ENCODE peak calls at places on chromosomes 7 and 10, in four cellular contexts. One of them, this sample, is unnamed.

GRCh38 chr10:50396491-50397311 is 145.4 kb upstream of the ASAH2 start:
- DNase-seq in GM12878: no peak
- DNase-seq in K562: no peak
- DNase-seq in HepG2: no peak
- DNase-seq in this sample: no peak

GRCh38 chr7:155203882-155204691 is 93.6 kb upstream of the INSIG1 start:
- DNase-seq in GM12878: no peak
- DNase-seq in K562: no peak
- DNase-seq in HepG2: no peak
- DNase-seq in this sample: no peak

GRCh38 chr7:127911968-127912511 is 119.2 kb downstream of the LRRC4 start:
- DNase-seq in GM12878: peak; percentile 86
- DNase-seq in K562: no peak
- DNase-seq in HepG2: no peak
- DNase-seq in this sample: no peak

GRCh38 chr10:58970160-58970915 is 206.1 kb upstream of the PHYHIPL start:
- DNase-seq in GM12878: no peak
- DNase-seq in K562: no peak
- DNase-seq in HepG2: no peak
- DNase-seq in this sample: no peak

GRCh38 chr10:58856508-58857240 is 319.8 kb upstream of the PHYHIPL start:
- DNase-seq in GM12878: no peak
- DNase-seq in K562: no peak
- DNase-seq in HepG2: peak; percentile 84
- DNase-seq in this sample: no peak

GRCh38 chr7:87375647-87376435 is 30.4 kb downstream of the CROT start:
- DNase-seq in GM12878: no peak
- DNase-seq in K562: no peak
- DNase-seq in HepG2: no peak
- DNase-seq in this sample: no peak

GRCh38 chr7:26091933-26092332 is 60.1 kb upstream of the NFE2L3 start:
- DNase-seq in GM12878: no peak
- DNase-seq in K562: no peak
- DNase-seq in HepG2: no peak
- DNase-seq in this sample: peak; percentile 42

GRCh38 chr7:105664816-105665525 is 83.7 kb upstream of the EFCAB10 start:
- DNase-seq in GM12878: no peak
- DNase-seq in K562: peak; percentile 76
- DNase-seq in HepG2: peak; percentile 89
- DNase-seq in this sample: peak; percentile 42

GRCh38 chr7:117041007-117041406 is 87.7 kb downstream of the ST7 start:
- DNase-seq in GM12878: peak; percentile 50
- DNase-seq in K562: no peak
- DNase-seq in HepG2: no peak
- DNase-seq in this sample: no peak

GRCh38 chr10:42950606-42951485 is 126.0 kb upstream of the RET start:
- DNase-seq in GM12878: no peak
- DNase-seq in K562: no peak
- DNase-seq in HepG2: no peak
- DNase-seq in this sample: no peak

GRCh38 chr10:111481271-111482073 is 404.6 kb downstream of the ADRA2A start:
- DNase-seq in GM12878: no peak
- DNase-seq in K562: no peak
- DNase-seq in HepG2: peak; percentile 9
- DNase-seq in this sample: no peak

GRCh38 chr7:158037211-158037610 is 550.4 kb downstream of the PTPRN2 start:
- DNase-seq in GM12878: no peak
- DNase-seq in K562: no peak
- DNase-seq in HepG2: no peak
- DNase-seq in this sample: no peak

GRCh38 chr7:43612599-43613589 is 30.0 kb downstream of the STK17A start:
- DNase-seq in GM12878: no peak
- DNase-seq in K562: no peak
- DNase-seq in HepG2: no peak
- DNase-seq in this sample: no peak

GRCh38 chr10:29876008-29876555 is 183.3 kb downstream of the JCAD start:
- DNase-seq in GM12878: no peak
- DNase-seq in K562: no peak
- DNase-seq in HepG2: no peak
- DNase-seq in this sample: no peak

GRCh38 chr10:34476607-34477006 is 338.5 kb downstream of the PARD3 start:
- DNase-seq in GM12878: no peak
- DNase-seq in K562: no peak
- DNase-seq in HepG2: no peak
- DNase-seq in this sample: no peak

GRCh38 chr10:114015708-114016107 is 28.0 kb upstream of the ADRB1 start:
- DNase-seq in GM12878: no peak
- DNase-seq in K562: no peak
- DNase-seq in HepG2: no peak
- DNase-seq in this sample: no peak

GRCh38 chr7:159112136-159113011 is 32.3 kb downstream of the VIPR2 start:
- DNase-seq in GM12878: no peak
- DNase-seq in K562: no peak
- DNase-seq in HepG2: no peak
- DNase-seq in this sample: no peak

GRCh38 chr7:17234398-17235021 is 63.9 kb upstream of the AHR start:
- DNase-seq in GM12878: peak; percentile 74
- DNase-seq in K562: peak; percentile 15
- DNase-seq in HepG2: peak; percentile 32
- DNase-seq in this sample: no peak

GRCh38 chr10:13700461-13701144 is 113.8 kb downstream of the PRPF18 start:
- DNase-seq in GM12878: no peak
- DNase-seq in K562: no peak
- DNase-seq in HepG2: no peak
- DNase-seq in this sample: no peak

GRCh38 chr10:43824934-43825333 is 176.3 kb upstream of the ZNF32 start:
- DNase-seq in GM12878: no peak
- DNase-seq in K562: no peak
- DNase-seq in HepG2: peak; percentile 3
- DNase-seq in this sample: no peak

GRCh38 chr10:125186431-125187170 is 26.2 kb upstream of the CTBP2 start:
- DNase-seq in GM12878: no peak
- DNase-seq in K562: no peak
- DNase-seq in HepG2: no peak
- DNase-seq in this sample: no peak

GRCh38 chr10:129581836-129582235 is 114.8 kb downstream of the MGMT start:
- DNase-seq in GM12878: no peak
- DNase-seq in K562: no peak
- DNase-seq in HepG2: no peak
- DNase-seq in this sample: no peak

GRCh38 chr7:91912500-91912899 is 28.2 kb upstream of the AKAP9 start:
- DNase-seq in GM12878: no peak
- DNase-seq in K562: no peak
- DNase-seq in HepG2: no peak
- DNase-seq in this sample: no peak

GRCh38 chr7:91911121-91911520 is 29.5 kb upstream of the AKAP9 start:
- DNase-seq in GM12878: no peak
- DNase-seq in K562: no peak
- DNase-seq in HepG2: no peak
- DNase-seq in this sample: no peak

GRCh38 chr7:91915401-91916067 is 25.1 kb upstream of the AKAP9 start:
- DNase-seq in GM12878: no peak
- DNase-seq in K562: no peak
- DNase-seq in HepG2: no peak
- DNase-seq in this sample: no peak

GRCh38 chr7:91916068-91916440 is 24.6 kb upstream of the AKAP9 start:
- DNase-seq in GM12878: no peak
- DNase-seq in K562: no peak
- DNase-seq in HepG2: no peak
- DNase-seq in this sample: no peak

GRCh38 chr7:91913612-91914011 is 27.1 kb upstream of the AKAP9 start:
- DNase-seq in GM12878: no peak
- DNase-seq in K562: no peak
- DNase-seq in HepG2: no peak
- DNase-seq in this sample: no peak
- TF ChIP-seq TARDBP in GM12878: no peak
- TF ChIP-seq TARDBP in K562: no peak
- TF ChIP-seq TARDBP in HepG2: no peak
- TF ChIP-seq TARDBP in this sample: no peak

DNA sequence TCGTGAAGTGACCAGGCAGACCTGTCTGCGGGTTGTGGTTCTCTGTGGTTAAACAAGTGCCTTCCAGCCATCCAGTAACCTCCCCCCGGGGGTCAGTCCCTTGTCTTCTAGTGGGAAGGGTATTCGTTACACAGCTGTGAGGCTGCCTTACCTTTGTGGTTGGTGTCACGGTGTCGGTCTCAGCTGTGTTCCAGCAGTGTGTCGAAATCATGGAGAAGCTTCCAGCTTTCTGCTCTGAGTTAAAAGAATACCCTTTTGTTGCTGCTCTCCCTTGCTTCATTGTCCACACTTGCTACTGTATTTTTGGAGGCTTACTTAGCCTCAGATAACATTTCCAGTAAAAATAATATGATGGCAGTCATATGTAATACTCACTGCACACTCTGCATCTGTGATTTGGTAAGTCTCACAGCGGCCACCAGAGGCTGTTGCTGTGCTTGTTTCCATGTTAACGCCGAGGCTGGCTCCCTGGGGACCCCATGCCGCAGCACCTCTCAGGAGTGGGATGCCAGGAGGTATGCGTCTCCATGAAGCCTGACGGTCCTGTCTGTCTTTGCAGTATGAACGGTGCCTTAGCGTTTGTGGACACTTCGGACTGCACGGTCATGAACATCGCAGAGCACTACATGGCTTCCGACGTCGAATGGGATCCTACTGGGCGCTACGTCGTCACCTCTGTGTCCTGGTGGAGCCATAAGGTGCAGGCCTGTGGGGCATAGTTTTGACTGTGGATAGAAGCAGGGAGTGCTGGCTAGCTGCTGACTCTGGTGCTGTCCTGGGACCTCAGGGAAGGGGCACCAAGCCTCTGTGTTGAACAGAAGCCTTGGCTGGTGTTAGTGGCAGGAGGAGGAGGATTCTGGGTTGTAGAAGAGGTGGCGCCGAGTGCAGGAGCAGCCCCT is 20.5 kb downstream of the EIF3B start:
- DNase-seq in GM12878: no peak
- DNase-seq in K562: no peak
- DNase-seq in HepG2: no peak
- DNase-seq in this sample: no peak
- TF ChIP-seq TARDBP in GM12878: no peak
- TF ChIP-seq TARDBP in K562: no peak
- TF ChIP-seq TARDBP in HepG2: no peak
- TF ChIP-seq TARDBP in this sample: no peak

DNA sequence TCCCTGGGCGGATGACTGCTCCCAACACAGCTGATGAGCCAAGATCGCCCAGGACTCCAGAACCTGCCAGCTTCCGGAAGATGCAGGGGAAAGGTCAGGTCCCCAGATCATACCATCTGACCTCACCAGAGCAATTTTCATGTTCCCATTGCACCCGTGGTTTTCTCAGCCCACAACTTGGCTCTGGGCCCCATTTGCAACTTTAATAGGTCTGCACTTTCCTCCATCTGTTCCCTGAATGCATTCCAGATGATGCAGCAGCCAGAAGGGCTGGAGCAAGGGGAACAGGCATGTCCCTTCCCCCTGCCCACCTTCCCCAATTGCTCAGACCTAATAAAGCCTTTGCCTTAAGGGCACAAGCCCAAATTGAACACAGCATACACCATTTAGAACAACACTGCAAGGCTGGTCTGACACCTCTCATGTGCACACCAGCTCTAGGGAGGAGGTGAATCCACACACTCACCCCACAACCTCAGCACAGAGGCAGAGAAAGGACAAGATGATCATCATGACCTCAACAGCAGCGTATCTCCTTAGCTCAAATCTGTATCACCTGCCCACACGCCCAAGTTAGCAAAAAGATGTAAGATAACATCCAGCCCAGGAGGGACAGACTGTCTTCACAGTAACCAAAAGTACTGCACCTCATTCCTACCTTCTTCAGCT is 87.5 kb downstream of the PLXNA4 start:
- DNase-seq in GM12878: no peak
- DNase-seq in K562: no peak
- DNase-seq in HepG2: no peak
- DNase-seq in this sample: no peak
- TF ChIP-seq TARDBP in GM12878: no peak
- TF ChIP-seq TARDBP in K562: no peak
- TF ChIP-seq TARDBP in HepG2: no peak
- TF ChIP-seq TARDBP in this sample: no peak

GRCh38 chr7:70807650-70808049 is 324.3 kb upstream of the GALNT17 start:
- DNase-seq in GM12878: no peak
- DNase-seq in K562: no peak
- DNase-seq in HepG2: no peak
- DNase-seq in this sample: no peak

GRCh38 chr7:70799841-70800405 is 332.0 kb upstream of the GALNT17 start:
- DNase-seq in GM12878: no peak
- DNase-seq in K562: no peak
- DNase-seq in HepG2: no peak
- DNase-seq in this sample: no peak

GRCh38 chr7:70808876-70809275 is 323.1 kb upstream of the GALNT17 start:
- DNase-seq in GM12878: no peak
- DNase-seq in K562: peak; percentile 6
- DNase-seq in HepG2: no peak
- DNase-seq in this sample: no peak

GRCh38 chr7:70810558-70811139 is 321.3 kb upstream of the GALNT17 start:
- DNase-seq in GM12878: no peak
- DNase-seq in K562: no peak
- DNase-seq in HepG2: peak; percentile 39
- DNase-seq in this sample: no peak

DNA sequence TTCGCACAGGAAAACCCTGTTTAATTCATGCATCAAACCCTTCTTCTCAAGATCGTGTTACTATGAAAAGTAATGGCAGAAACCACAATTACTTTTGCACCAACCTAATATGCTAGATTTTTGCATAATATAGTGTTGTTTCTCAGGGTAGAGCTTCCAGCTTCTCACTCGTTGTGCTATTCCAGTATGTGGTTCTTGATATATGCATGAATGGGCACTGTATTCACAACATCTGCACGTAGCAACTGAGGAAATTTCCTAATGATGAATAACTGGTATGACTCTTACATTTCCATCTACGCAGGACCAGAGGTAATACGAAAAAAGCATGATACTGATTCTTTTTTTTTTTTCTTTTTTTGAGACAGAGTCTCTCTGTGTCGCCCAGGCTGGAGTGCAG is 326.6 kb upstream of the GALNT17 start:
- DNase-seq in GM12878: peak; percentile 75
- DNase-seq in K562: peak; percentile 2
- DNase-seq in HepG2: no peak
- DNase-seq in this sample: no peak
- TF ChIP-seq TARDBP in GM12878: no peak
- TF ChIP-seq TARDBP in K562: no peak
- TF ChIP-seq TARDBP in HepG2: no peak
- TF ChIP-seq TARDBP in this sample: no peak

This sample was measured in HEK293T.